ENCODE peak calls at places on chromosomes 12 and 14, in five cellular contexts. J is prostate gland, V is esophagus muscularis mucosa, W is GM12878, G is GM12891. Z is an unnamed sample.

GRCh38 chr12:64010069-64010686 is 165.7 kb downstream of the SRGAP1 start:
- DNase-seq in J (no peak), V (no peak), W (no peak), G (no peak), Z (no peak)

GRCh38 chr12:7241404-7242005 is 52.0 kb downstream of the PEX5 start:
- DNase-seq in J (no peak), V (no peak), W (no peak), G (no peak), Z (no peak)

GRCh38 chr12:102114212-102114611 is 5.7 kb downstream of the NUP37 start:
- DNase-seq in J (peak), V (no peak), W (no peak), G (no peak), Z (no peak)

GRCh38 chr14:52272375-52272774 is 4.9 kb downstream of the PTGDR start:
- DNase-seq in J (no peak), V (no peak), W (no peak), G (no peak), Z (no peak)

GRCh38 chr12:103441437-103442186 is 54.2 kb downstream of the C12orf42 start:
- DNase-seq in J (no peak), V (no peak), W (peak), G (peak), Z (no peak)

GRCh38 chr14:76131071-76131985 is 20.4 kb upstream of the GPATCH2L start:
- DNase-seq in J (no peak), V (no peak), W (no peak), G (no peak), Z (peak)

GRCh38 chr14:87250992-87251391 is 742.0 kb downstream of the GALC start:
- DNase-seq in J (no peak), V (no peak), W (no peak), G (no peak), Z (no peak)

GRCh38 chr14:38111046-38111445 is 96.7 kb upstream of the SSTR1 start:
- DNase-seq in J (no peak), V (no peak), W (no peak), G (no peak), Z (no peak)

GRCh38 chr12:66290716-66291200 is 11.5 kb upstream of the HELB start:
- DNase-seq in J (no peak), V (no peak), W (no peak), G (no peak), Z (no peak)

GRCh38 chr14:104639889-104640548 is 35.4 kb upstream of the TMEM179 start:
- DNase-seq in J (peak), V (no peak), W (no peak), G (peak), Z (peak)

GRCh38 chr12:53450936-53451335 is 966 bp upstream of the PCBP2 start:
- DNase-seq in J (no peak), V (no peak), W (no peak), G (no peak), Z (no peak)

GRCh38 chr12:18690653-18691052 is 47.2 kb downstream of the PLCZ1 start:
- DNase-seq in J (no peak), V (no peak), W (no peak), G (no peak), Z (no peak)

GRCh38 chr12:40393031-40393430 is 168.2 kb downstream of the LRRK2 start:
- DNase-seq in J (no peak), V (no peak), W (no peak), G (no peak), Z (no peak)

GRCh38 chr14:90675399-90675798 is 140.8 kb downstream of the TTC7B start:
- DNase-seq in J (no peak), V (no peak), W (no peak), G (no peak), Z (peak)

GRCh38 chr12:67430708-67431335 is 161.7 kb downstream of the CAND1 start:
- DNase-seq in J (no peak), V (no peak), W (no peak), G (no peak), Z (no peak)

GRCh38 chr14:31716208-31716607 is 155.0 kb downstream of the NUBPL start:
- DNase-seq in J (no peak), V (no peak), W (no peak), G (no peak), Z (no peak)

GRCh38 chr12:16347391-16348298 is at the start of gene MGST1:
- DNase-seq in J (peak), V (no peak), W (peak), G (peak), Z (peak)

GRCh38 chr12:55933158-55933798 is 2.3 kb downstream of the DGKA start:
- DNase-seq in J (peak), V (no peak), W (no peak), G (no peak), Z (peak)

GRCh38 chr12:57006809-57007475 is 596 bp upstream of the ZBTB39 start:
- DNase-seq in J (no peak), V (no peak), W (no peak), G (no peak), Z (no peak)

GRCh38 chr12:96233168-96233567 is 39.0 kb downstream of the ELK3 start:
- DNase-seq in J (no peak), V (no peak), W (no peak), G (no peak), Z (no peak)

GRCh38 chr12:72313757-72314270 is 41.6 kb downstream of the TRHDE start:
- DNase-seq in J (no peak), V (no peak), W (no peak), G (no peak), Z (no peak)

GRCh38 chr14:88045705-88046104 is 40.8 kb downstream of the GPR65 start:
- DNase-seq in J (no peak), V (no peak), W (no peak), G (no peak), Z (no peak)

GRCh38 chr14:61812347-61813100 is 50.3 kb downstream of the SNAPC1 start:
- DNase-seq in J (no peak), V (no peak), W (no peak), G (peak), Z (peak)

GRCh38 chr14:50762001-50762930 is 68.7 kb downstream of the NIN start:
- DNase-seq in J (no peak), V (no peak), W (no peak), G (no peak), Z (no peak)

GRCh38 chr14:21267886-21268611 is 1.2 kb downstream of the HNRNPC start:
- DNase-seq in J (no peak), V (no peak), W (no peak), G (no peak), Z (no peak)

GRCh38 chr12:96400631-96401060 is 407 bp upstream of the CDK17 start:
- DNase-seq in J (no peak), V (no peak), W (peak), G (no peak), Z (no peak)

GRCh38 chr14:43795600-43796228 is 711.4 kb downstream of the FSCB start:
- DNase-seq in J (no peak), V (no peak), W (no peak), G (no peak), Z (no peak)

GRCh38 chr14:21579976-21580375 is at the start of gene OR10G3:
- DNase-seq in J (no peak), V (no peak), W (no peak), G (no peak), Z (no peak)

GRCh38 chr14:90940318-90940962 is 120.0 kb downstream of the RPS6KA5 start:
- DNase-seq in J (no peak), V (no peak), W (no peak), G (no peak), Z (no peak)

GRCh38 chr12:49346659-49347306 is at the start of gene DNAJC22:
- DNase-seq in J (no peak), V (no peak), W (no peak), G (no peak), Z (peak)

GRCh38 chr14:90383731-90384542 is 12.9 kb upstream of the CALM1 start:
- DNase-seq in J (peak), V (no peak), W (no peak), G (peak), Z (peak)

GRCh38 chr14:103905861-103906456 is 22.3 kb upstream of the TDRD9 start:
- DNase-seq in J (no peak), V (no peak), W (no peak), G (no peak), Z (no peak)

GRCh38 chr14:26554069-26554772 is 43.6 kb downstream of the NOVA1 start:
- DNase-seq in J (no peak), V (no peak), W (no peak), G (no peak), Z (no peak)

GRCh38 chr12:89992668-89993401 is 284.2 kb upstream of the ATP2B1 start:
- DNase-seq in J (no peak), V (no peak), W (no peak), G (no peak), Z (no peak)

GRCh38 chr12:103273645-103274044 is 222.1 kb downstream of the C12orf42 start:
- DNase-seq in J (no peak), V (no peak), W (no peak), G (no peak), Z (no peak)

GRCh38 chr12:104664368-104664767 is 207.6 kb downstream of the CHST11 start:
- DNase-seq in J (no peak), V (no peak), W (no peak), G (no peak), Z (no peak)
- TF ChIP-seq POLR2AphosphoS5 in J (no peak), V (no peak), W (no peak), G (no peak), Z (no peak)

GRCh38 chr14:95713596-95714371 is at the start of gene TCL1A:
- DNase-seq in J (no peak), V (no peak), W (no peak), G (no peak), Z (peak)
- TF ChIP-seq POLR2AphosphoS5 in J (no peak), V (no peak), W (peak), G (peak), Z (no peak)

GRCh38 chr12:47990351-47991105 is 13.7 kb downstream of the COL2A1 start:
- DNase-seq in J (no peak), V (no peak), W (peak), G (peak), Z (no peak)
- TF ChIP-seq POLR2AphosphoS5 in J (no peak), V (no peak), W (no peak), G (no peak), Z (no peak)

GRCh38 chr14:70671652-70672327 is 30.1 kb downstream of the TTC9 start:
- DNase-seq in J (no peak), V (no peak), W (no peak), G (no peak), Z (no peak)
- TF ChIP-seq POLR2AphosphoS5 in J (no peak), V (no peak), W (no peak), G (no peak), Z (no peak)

DNA sequence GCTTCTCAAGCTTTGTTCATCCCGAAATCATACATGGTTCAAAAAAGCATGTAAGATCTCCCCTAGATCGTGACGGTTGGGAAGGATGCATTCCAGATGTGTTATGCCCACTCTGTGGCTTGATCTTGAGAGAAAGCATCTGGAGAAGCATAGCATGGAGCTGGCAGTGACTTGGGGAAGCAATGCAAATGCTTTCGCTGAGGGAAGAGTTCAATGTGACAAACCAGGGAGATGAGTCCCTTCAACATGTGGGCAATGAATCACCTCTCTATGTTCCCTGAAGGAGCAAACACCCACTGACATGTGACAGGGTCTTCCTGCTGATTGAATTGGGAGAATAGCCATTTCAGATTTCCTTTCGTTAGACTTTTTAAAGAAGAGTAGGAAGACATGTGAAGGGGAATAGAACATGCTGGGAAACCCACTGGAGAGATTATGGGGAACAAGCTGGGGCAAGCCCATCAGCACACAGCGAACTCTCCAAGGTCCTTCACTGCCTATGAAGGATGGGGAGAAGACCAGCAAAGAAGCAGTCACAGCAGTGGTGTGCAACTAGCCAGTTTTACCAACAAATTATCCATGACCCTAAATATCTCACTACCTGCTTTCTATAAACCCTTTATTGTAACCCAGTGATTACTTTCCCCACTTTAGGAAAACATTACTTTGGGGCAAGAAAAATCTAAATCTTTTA is 35.1 kb downstream of the KITLG start:
- DNase-seq in J (no peak), V (no peak), W (no peak), G (no peak), Z (no peak)
- TF ChIP-seq POLR2AphosphoS5 in J (no peak), V (no peak), W (no peak), G (no peak), Z (no peak)

DNA sequence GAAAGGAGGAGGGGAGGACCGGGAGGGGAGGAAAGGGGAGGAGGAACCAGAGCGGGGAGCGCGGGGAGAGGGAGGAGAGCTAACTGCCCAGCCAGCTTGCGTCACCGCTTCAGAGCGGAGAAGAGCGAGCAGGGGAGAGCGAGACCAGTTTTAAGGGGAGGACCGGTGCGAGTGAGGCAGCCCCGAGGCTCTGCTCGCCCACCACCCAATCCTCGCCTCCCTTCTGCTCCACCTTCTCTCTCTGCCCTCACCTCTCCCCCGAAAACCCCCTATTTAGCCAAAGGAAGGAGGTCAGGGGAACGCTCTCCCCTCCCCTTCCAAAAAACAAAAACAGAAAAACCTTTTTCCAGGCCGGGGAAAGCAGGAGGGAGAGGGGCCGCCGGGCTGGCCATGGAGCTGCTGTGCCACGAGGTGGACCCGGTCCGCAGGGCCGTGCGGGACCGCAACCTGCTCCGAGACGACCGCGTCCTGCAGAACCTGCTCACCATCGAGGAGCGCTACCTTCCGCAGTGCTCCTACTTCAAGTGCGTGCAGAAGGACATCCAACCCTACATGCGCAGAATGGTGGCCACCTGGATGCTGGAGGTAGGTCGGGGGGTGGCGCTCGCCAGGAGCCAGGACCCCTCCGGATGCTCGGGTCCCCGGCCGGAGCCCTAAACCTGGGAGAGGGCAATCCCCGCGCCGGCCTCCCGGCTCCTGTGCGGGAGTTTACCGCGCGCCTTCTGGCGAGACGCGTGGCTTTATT is at the start of gene CCND2:
- DNase-seq in J (peak), V (peak), W (peak), G (peak), Z (peak)
- TF ChIP-seq POLR2AphosphoS5 in J (peak), V (peak), W (peak), G (peak), Z (peak)

GRCh38 chr12:92654929-92655328 is 47.9 kb upstream of the PLEKHG7 start:
- DNase-seq in J (no peak), V (peak), W (no peak), G (no peak), Z (no peak)
- TF ChIP-seq POLR2AphosphoS5 in J (no peak), V (no peak), W (no peak), G (no peak), Z (no peak)

GRCh38 chr12:538731-539539 is 79.2 kb downstream of the B4GALNT3 start:
- DNase-seq in J (peak), V (no peak), W (no peak), G (no peak), Z (no peak)
- TF ChIP-seq POLR2AphosphoS5 in J (peak), V (no peak), W (no peak), G (no peak), Z (peak)

DNA sequence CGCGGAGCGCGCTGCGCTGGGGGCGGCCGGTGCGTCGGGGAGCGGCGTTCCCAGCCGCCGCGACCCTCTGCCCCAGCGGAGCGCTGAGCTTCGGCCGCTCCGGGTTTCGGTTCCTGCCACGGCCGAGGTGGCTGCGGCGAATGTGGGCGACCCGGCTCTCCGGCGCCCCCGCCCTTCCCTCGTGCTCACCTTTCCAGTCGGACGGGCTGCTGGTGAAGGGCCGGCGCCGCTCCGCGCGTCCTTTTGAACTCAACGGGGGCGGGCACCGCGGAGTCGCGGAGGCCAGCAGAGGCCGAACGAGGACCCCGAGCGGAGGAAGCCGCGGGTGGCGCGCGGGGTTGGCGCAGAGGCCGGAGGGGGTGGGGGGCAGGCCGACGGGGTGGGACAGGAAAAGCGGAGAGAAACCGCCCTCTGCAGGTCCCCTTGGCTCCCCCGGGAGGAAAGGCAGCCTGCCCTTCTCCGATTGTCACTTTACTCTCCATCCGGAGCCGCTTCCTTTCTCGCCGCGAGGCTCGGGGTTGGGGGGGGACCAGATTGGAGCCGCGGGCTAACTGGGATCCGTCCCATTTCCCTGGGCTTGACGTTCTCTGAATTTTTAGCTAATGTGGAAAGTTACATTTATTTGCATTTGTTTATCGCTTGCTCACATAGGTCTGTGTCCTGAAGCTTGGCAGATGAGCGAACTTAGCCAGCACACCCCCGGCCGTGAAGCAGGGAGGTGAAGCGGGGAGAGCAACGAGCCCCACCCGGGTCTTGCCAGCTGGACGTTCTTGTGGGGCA is at the start of gene SMAGP:
- DNase-seq in J (peak), V (no peak), W (no peak), G (peak), Z (peak)
- TF ChIP-seq POLR2AphosphoS5 in J (peak), V (no peak), W (no peak), G (no peak), Z (no peak)